ENCODE peak calls at places on chromosomes 3 and 15, in four cellular contexts. One of them, this sample, is unnamed.

GRCh38 chr3:106765342-106765741 is 611.9 kb upstream of the CCDC54 start:
- DNase-seq in tibial nerve: no peak
- DNase-seq in cardiac fibroblast: peak; percentile 93
- DNase-seq in fibroblast of pulmonary artery: peak; percentile 97
- DNase-seq in this sample: peak; percentile 99

GRCh38 chr15:94026458-94026967 is 204.8 kb upstream of the MCTP2 start:
- DNase-seq in cardiac fibroblast: peak; percentile 18
- DNase-seq in tibial nerve: no peak
- DNase-seq in fibroblast of pulmonary artery: peak; percentile 45
- DNase-seq in this sample: peak; percentile 29

GRCh38 chr15:101051291-101052030 is 132.3 kb downstream of the LRRK1 start:
- DNase-seq in cardiac fibroblast: no peak
- DNase-seq in fibroblast of pulmonary artery: no peak
- DNase-seq in tibial nerve: no peak
- DNase-seq in this sample: no peak

GRCh38 chr3:123126653-123127052 is 59.8 kb downstream of the PDIA5 start:
- DNase-seq in cardiac fibroblast: no peak
- DNase-seq in fibroblast of pulmonary artery: no peak
- DNase-seq in tibial nerve: no peak
- DNase-seq in this sample: no peak

GRCh38 chr15:43511012-43511885 is 6.2 kb upstream of the MAP1A start:
- DNase-seq in cardiac fibroblast: no peak
- DNase-seq in tibial nerve: no peak
- DNase-seq in fibroblast of pulmonary artery: peak; percentile 22
- DNase-seq in this sample: peak; percentile 31

GRCh38 chr15:70492240-70493177 is 270.8 kb downstream of the UACA start:
- DNase-seq in fibroblast of pulmonary artery: peak; percentile 72
- DNase-seq in cardiac fibroblast: peak; percentile 83
- DNase-seq in tibial nerve: no peak
- DNase-seq in this sample: peak; percentile 86

GRCh38 chr3:66098436-66098835 is 59.7 kb upstream of the MAGI1 start:
- DNase-seq in tibial nerve: no peak
- DNase-seq in fibroblast of pulmonary artery: peak; percentile 29
- DNase-seq in cardiac fibroblast: peak; percentile 21
- DNase-seq in this sample: peak; percentile 18

GRCh38 chr3:154552338-154552737 is 122.3 kb upstream of the GPR149 start:
- DNase-seq in tibial nerve: no peak
- DNase-seq in cardiac fibroblast: no peak
- DNase-seq in fibroblast of pulmonary artery: no peak
- DNase-seq in this sample: no peak

GRCh38 chr15:31586841-31587240 is 260.2 kb downstream of the KLF13 start:
- DNase-seq in tibial nerve: no peak
- DNase-seq in fibroblast of pulmonary artery: no peak
- DNase-seq in cardiac fibroblast: no peak
- DNase-seq in this sample: peak; percentile 52

GRCh38 chr3:124768812-124769211 is 38.6 kb downstream of the UMPS start:
- DNase-seq in cardiac fibroblast: no peak
- DNase-seq in tibial nerve: no peak
- DNase-seq in fibroblast of pulmonary artery: peak; percentile 29
- DNase-seq in this sample: peak; percentile 56

GRCh38 chr3:107235923-107236315 is 141.3 kb upstream of the CCDC54 start:
- DNase-seq in fibroblast of pulmonary artery: peak; percentile 96
- DNase-seq in cardiac fibroblast: peak; percentile 94
- DNase-seq in tibial nerve: no peak
- DNase-seq in this sample: peak; percentile 90

GRCh38 chr3:149378420-149379388 is 1.3 kb upstream of the TM4SF1 start:
- DNase-seq in cardiac fibroblast: no peak
- DNase-seq in fibroblast of pulmonary artery: no peak
- DNase-seq in tibial nerve: no peak
- DNase-seq in this sample: no peak

GRCh38 chr3:169603661-169604060 is 59.9 kb downstream of the MECOM start:
- DNase-seq in cardiac fibroblast: no peak
- DNase-seq in tibial nerve: no peak
- DNase-seq in fibroblast of pulmonary artery: peak; percentile 30
- DNase-seq in this sample: no peak

GRCh38 chr3:126270145-126270811 is 86.9 kb downstream of the KLF15 start:
- DNase-seq in tibial nerve: peak; percentile 71
- DNase-seq in cardiac fibroblast: peak; percentile 83
- DNase-seq in fibroblast of pulmonary artery: peak; percentile 48
- DNase-seq in this sample: peak; percentile 78

GRCh38 chr3:137988152-137988551 is 21.8 kb upstream of the CLDN18 start:
- DNase-seq in cardiac fibroblast: no peak
- DNase-seq in fibroblast of pulmonary artery: no peak
- DNase-seq in tibial nerve: no peak
- DNase-seq in this sample: no peak

GRCh38 chr3:49248828-49249227 is 28.2 kb downstream of the C3orf62 start:
- DNase-seq in cardiac fibroblast: peak; percentile 34
- DNase-seq in fibroblast of pulmonary artery: peak; percentile 18
- DNase-seq in tibial nerve: no peak
- DNase-seq in this sample: no peak

GRCh38 chr3:46386206-46386605 is 15.5 kb downstream of the CCR5 start:
- DNase-seq in tibial nerve: no peak
- DNase-seq in cardiac fibroblast: no peak
- DNase-seq in fibroblast of pulmonary artery: peak; percentile 38
- DNase-seq in this sample: peak; percentile 93

GRCh38 chr15:99042909-99043308 is 35.3 kb upstream of the PGPEP1L start:
- DNase-seq in cardiac fibroblast: no peak
- DNase-seq in fibroblast of pulmonary artery: no peak
- DNase-seq in tibial nerve: no peak
- DNase-seq in this sample: no peak

GRCh38 chr3:125150525-125151436 is 61.8 kb downstream of the SLC12A8 start:
- DNase-seq in tibial nerve: no peak
- DNase-seq in cardiac fibroblast: no peak
- DNase-seq in fibroblast of pulmonary artery: peak; percentile 49
- DNase-seq in this sample: peak; percentile 81

GRCh38 chr15:42092666-42093445 is 1.5 kb downstream of the PLA2G4D start:
- DNase-seq in fibroblast of pulmonary artery: no peak
- DNase-seq in tibial nerve: no peak
- DNase-seq in cardiac fibroblast: no peak
- DNase-seq in this sample: no peak

GRCh38 chr15:34109775-34110663 is 8.1 kb downstream of the PGBD4 start:
- DNase-seq in tibial nerve: no peak
- DNase-seq in fibroblast of pulmonary artery: peak; percentile 69
- DNase-seq in cardiac fibroblast: peak; percentile 67
- DNase-seq in this sample: peak; percentile 59

GRCh38 chr3:12194209-12194608 is 35.5 kb upstream of the TIMP4 start:
- DNase-seq in cardiac fibroblast: peak; percentile 94
- DNase-seq in fibroblast of pulmonary artery: peak; percentile 94
- DNase-seq in tibial nerve: no peak
- DNase-seq in this sample: peak; percentile 83

GRCh38 chr15:52760562-52760961 is 29.6 kb downstream of the ONECUT1 start:
- DNase-seq in cardiac fibroblast: no peak
- DNase-seq in fibroblast of pulmonary artery: no peak
- DNase-seq in tibial nerve: no peak
- DNase-seq in this sample: no peak

GRCh38 chr15:52762621-52763020 is 27.5 kb downstream of the ONECUT1 start:
- DNase-seq in fibroblast of pulmonary artery: no peak
- DNase-seq in cardiac fibroblast: no peak
- DNase-seq in tibial nerve: no peak
- DNase-seq in this sample: no peak

GRCh38 chr15:52765779-52766178 is 24.4 kb downstream of the ONECUT1 start:
- DNase-seq in cardiac fibroblast: peak; percentile 5
- DNase-seq in tibial nerve: no peak
- DNase-seq in fibroblast of pulmonary artery: peak; percentile 11
- DNase-seq in this sample: no peak

GRCh38 chr15:52764731-52765130 is 25.4 kb downstream of the ONECUT1 start:
- DNase-seq in cardiac fibroblast: no peak
- DNase-seq in tibial nerve: no peak
- DNase-seq in fibroblast of pulmonary artery: no peak
- DNase-seq in this sample: no peak

GRCh38 chr15:52759969-52760368 is 30.2 kb downstream of the ONECUT1 start:
- DNase-seq in cardiac fibroblast: no peak
- DNase-seq in fibroblast of pulmonary artery: no peak
- DNase-seq in tibial nerve: no peak
- DNase-seq in this sample: no peak
- TF ChIP-seq CTCF in cardiac fibroblast: no peak
- TF ChIP-seq CTCF in fibroblast of pulmonary artery: no peak
- TF ChIP-seq CTCF in tibial nerve: no peak
- TF ChIP-seq CTCF in this sample: no peak

DNA sequence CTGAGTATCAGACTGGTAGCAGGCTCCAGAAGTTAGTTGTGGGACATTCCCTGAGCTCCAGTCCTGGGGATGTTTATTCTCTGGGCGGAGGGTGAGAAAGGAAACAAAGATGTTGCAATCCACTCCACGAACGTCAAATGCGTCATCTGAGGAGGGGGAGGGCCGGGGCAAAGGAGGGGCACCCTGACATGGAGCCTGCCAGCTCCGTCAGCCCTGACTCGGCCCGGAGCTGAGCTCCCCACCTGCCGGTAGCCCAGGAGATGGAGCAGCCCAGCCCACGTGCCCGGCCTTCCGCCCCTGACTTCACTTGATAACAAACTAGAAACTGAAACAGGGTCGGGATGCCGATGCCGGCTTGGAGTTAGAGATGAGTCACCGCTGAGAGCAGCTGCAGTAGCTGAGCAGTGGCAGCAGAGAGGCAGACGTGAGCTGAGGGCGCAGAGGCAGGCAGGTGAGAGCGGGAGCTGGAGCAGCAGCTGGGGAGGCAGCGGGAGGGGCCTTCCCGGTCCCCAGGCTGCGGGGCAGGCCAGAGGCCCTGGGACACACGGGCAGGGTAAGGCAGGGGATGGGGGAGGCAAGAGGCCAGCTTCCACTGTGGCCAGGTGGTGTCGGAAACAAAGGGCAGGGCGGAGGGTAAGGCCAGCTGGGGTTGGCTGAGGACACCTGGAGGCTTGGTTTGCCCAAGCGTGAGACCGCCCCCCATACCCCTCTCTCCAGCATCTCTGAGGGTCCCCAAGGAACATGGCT is at the start of gene ISG20:
- DNase-seq in cardiac fibroblast: peak; percentile 99
- DNase-seq in tibial nerve: peak; percentile 87
- DNase-seq in fibroblast of pulmonary artery: peak; percentile 99
- DNase-seq in this sample: peak; percentile 98
- TF ChIP-seq CTCF in cardiac fibroblast: peak; percentile 60
- TF ChIP-seq CTCF in tibial nerve: peak; percentile 33
- TF ChIP-seq CTCF in fibroblast of pulmonary artery: peak; percentile 47
- TF ChIP-seq CTCF in this sample: peak; percentile 23

DNA sequence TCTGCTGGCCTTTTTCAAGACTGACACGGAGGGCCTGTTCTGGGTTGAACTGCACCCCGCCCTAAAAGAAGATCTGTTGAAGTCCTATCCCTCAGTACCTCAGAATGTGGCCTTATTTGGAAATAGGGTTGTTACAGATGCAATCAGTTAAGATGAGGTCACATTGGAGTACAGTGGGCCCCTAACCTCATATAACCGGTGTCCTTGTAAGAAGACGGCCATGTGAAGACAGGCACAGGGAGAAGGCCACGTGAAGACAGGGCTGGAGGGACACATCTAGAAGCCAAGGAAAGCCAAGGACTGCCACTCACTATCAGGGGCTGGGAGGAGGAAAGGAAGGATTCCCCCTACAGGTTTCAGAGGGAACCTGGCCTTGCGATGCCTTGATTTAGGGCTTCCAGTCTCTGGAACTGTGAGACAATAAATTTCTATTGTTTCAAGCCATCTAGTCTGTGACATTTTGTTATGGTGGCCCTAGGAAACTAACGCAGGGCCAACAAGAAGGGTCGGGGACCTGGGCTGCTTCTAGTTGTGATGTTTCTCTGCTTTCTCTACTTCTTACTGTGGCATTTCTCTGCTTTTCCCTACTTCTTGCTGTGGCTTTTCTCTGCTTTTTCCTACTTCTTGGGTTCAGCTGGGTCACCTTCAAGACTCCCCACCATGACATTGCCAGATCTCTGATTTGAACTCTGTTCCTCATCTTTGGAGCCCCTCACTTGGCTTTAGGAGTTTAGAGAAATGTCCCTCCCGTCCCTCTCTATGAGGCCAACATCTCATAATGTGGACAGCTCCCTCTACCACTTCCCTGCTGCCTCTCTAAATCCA is 4.8 kb upstream of the CCDC174 start:
- DNase-seq in tibial nerve: no peak
- DNase-seq in fibroblast of pulmonary artery: no peak
- DNase-seq in cardiac fibroblast: no peak
- DNase-seq in this sample: no peak
- TF ChIP-seq CTCF in tibial nerve: no peak
- TF ChIP-seq CTCF in fibroblast of pulmonary artery: peak; percentile 2
- TF ChIP-seq CTCF in cardiac fibroblast: no peak
- TF ChIP-seq CTCF in this sample: no peak

GRCh38 chr15:26838742-26839460 is 28.0 kb upstream of the GABRA5 start:
- DNase-seq in fibroblast of pulmonary artery: no peak
- DNase-seq in cardiac fibroblast: no peak
- DNase-seq in tibial nerve: no peak
- DNase-seq in this sample: no peak
- TF ChIP-seq CTCF in fibroblast of pulmonary artery: peak; percentile 27
- TF ChIP-seq CTCF in cardiac fibroblast: peak; percentile 38
- TF ChIP-seq CTCF in tibial nerve: no peak
- TF ChIP-seq CTCF in this sample: no peak

DNA sequence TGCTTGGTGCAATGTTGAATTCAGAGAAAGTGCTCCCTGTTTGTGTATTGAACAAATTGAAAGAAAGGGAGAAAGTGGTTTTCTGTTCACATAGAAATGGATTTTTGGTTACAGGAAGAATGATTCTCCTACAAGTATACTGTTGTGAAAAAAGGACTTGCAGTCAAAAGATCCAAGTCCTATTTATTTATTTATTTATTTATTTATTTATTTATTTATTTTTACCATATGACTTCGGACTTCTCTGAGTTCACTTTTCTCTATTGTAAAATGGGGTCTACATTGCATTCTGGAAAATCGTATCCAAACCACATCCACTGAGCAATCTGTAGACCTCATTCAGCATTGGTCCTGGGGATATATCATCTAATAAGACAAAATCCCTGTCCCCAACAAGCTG is 46.1 kb downstream of the STARD5 start:
- DNase-seq in tibial nerve: no peak
- DNase-seq in fibroblast of pulmonary artery: no peak
- DNase-seq in cardiac fibroblast: no peak
- DNase-seq in this sample: no peak
- TF ChIP-seq CTCF in tibial nerve: no peak
- TF ChIP-seq CTCF in fibroblast of pulmonary artery: no peak
- TF ChIP-seq CTCF in cardiac fibroblast: no peak
- TF ChIP-seq CTCF in this sample: no peak